ENCODE peak calls at places on chromosomes 11 and 22, in five cellular contexts. One of them, this sample, is unnamed.

GRCh38 chr11:95050595-95051202 is 1.5 kb downstream of the KDM4F start:
- DNase-seq in HS-27A: no peak
- DNase-seq in esophagus squamous epithelium: no peak
- DNase-seq in posterior vena cava: no peak
- DNase-seq in fibroblast of the conjunctiva: no peak
- DNase-seq in this sample: no peak

GRCh38 chr11:74971424-74971823 is 17.3 kb upstream of the NEU3 start:
- DNase-seq in esophagus squamous epithelium: no peak
- DNase-seq in posterior vena cava: no peak
- DNase-seq in fibroblast of the conjunctiva: no peak
- DNase-seq in HS-27A: no peak
- DNase-seq in this sample: no peak

GRCh38 chr11:47860526-47860925 is 12.4 kb upstream of the NUP160 start:
- DNase-seq in HS-27A: no peak
- DNase-seq in fibroblast of the conjunctiva: no peak
- DNase-seq in esophagus squamous epithelium: no peak
- DNase-seq in posterior vena cava: no peak
- DNase-seq in this sample: no peak

GRCh38 chr11:8652140-8652539 is 30.3 kb downstream of the TRIM66 start:
- DNase-seq in esophagus squamous epithelium: no peak
- DNase-seq in posterior vena cava: no peak
- DNase-seq in HS-27A: peak
- DNase-seq in fibroblast of the conjunctiva: peak
- DNase-seq in this sample: peak

GRCh38 chr11:45933131-45933821 is 10.8 kb downstream of the LARGE2 start:
- DNase-seq in HS-27A: no peak
- DNase-seq in esophagus squamous epithelium: no peak
- DNase-seq in posterior vena cava: peak
- DNase-seq in fibroblast of the conjunctiva: no peak
- DNase-seq in this sample: no peak

GRCh38 chr22:49686495-49687219 is 141.0 kb downstream of the BRD1 start:
- DNase-seq in fibroblast of the conjunctiva: no peak
- DNase-seq in esophagus squamous epithelium: no peak
- DNase-seq in posterior vena cava: no peak
- DNase-seq in HS-27A: no peak
- DNase-seq in this sample: no peak

GRCh38 chr11:66326261-66327111 is 9.6 kb upstream of the CD248 start:
- DNase-seq in fibroblast of the conjunctiva: no peak
- DNase-seq in HS-27A: no peak
- DNase-seq in posterior vena cava: no peak
- DNase-seq in esophagus squamous epithelium: no peak
- DNase-seq in this sample: no peak

GRCh38 chr11:11849127-11849746 is 7.5 kb downstream of the USP47 start:
- DNase-seq in esophagus squamous epithelium: no peak
- DNase-seq in posterior vena cava: no peak
- DNase-seq in HS-27A: no peak
- DNase-seq in fibroblast of the conjunctiva: peak
- DNase-seq in this sample: no peak

GRCh38 chr22:37627545-37627944 is 11.9 kb upstream of the SH3BP1 start:
- DNase-seq in posterior vena cava: no peak
- DNase-seq in fibroblast of the conjunctiva: no peak
- DNase-seq in HS-27A: no peak
- DNase-seq in esophagus squamous epithelium: no peak
- DNase-seq in this sample: no peak

GRCh38 chr11:1773131-1773510 is 9.4 kb upstream of the CTSD start:
- DNase-seq in fibroblast of the conjunctiva: no peak
- DNase-seq in posterior vena cava: peak
- DNase-seq in esophagus squamous epithelium: no peak
- DNase-seq in HS-27A: no peak
- DNase-seq in this sample: no peak

GRCh38 chr11:116256155-116256554 is 516.6 kb downstream of the BUD13 start:
- DNase-seq in HS-27A: no peak
- DNase-seq in esophagus squamous epithelium: no peak
- DNase-seq in posterior vena cava: no peak
- DNase-seq in fibroblast of the conjunctiva: no peak
- DNase-seq in this sample: no peak